ENCODE peak calls at places on chromosome 6, in eight cellular contexts. Y is heart right ventricle, G is SK-N-SH, V is astrocyte, Q is A673, R is psoas muscle, H is hepatocyte, B is DND-41. E is an unnamed sample.
A peak's percentile ranks its signal among the peaks of the same experiment; 100 is the strongest.

GRCh38 chr6:81265106-81265505 is 487.4 kb downstream of the TENT5A start:
- DNase-seq in Y (no peak), G (no peak), V (peak; percentile 39), Q (no peak), R (peak; percentile 57), H (peak; percentile 10), B (no peak), E (no peak)

GRCh38 chr6:111559193-111560097 is 46.2 kb downstream of the TRAF3IP2 start:
- DNase-seq in Y (no peak), G (no peak), V (no peak), Q (no peak), R (peak; percentile 35), H (no peak), B (peak; percentile 93), E (no peak)

GRCh38 chr6:159718634-159719033 is 8.7 kb upstream of the WTAP start:
- DNase-seq in Y (no peak), G (no peak), V (no peak), Q (no peak), R (no peak), H (no peak), B (no peak), E (no peak)

GRCh38 chr6:161439093-161439492 is 165.2 kb upstream of the AGPAT4 start:
- DNase-seq in Y (peak; percentile 88), G (no peak), V (peak; percentile 97), Q (peak; percentile 48), R (peak; percentile 74), H (no peak), B (no peak), E (no peak)

GRCh38 chr6:131923356-131923755 is 27.8 kb downstream of the CCN2 start:
- DNase-seq in Y (peak; percentile 32), G (peak; percentile 37), V (peak; percentile 32), Q (peak; percentile 74), R (peak; percentile 27), H (peak; percentile 78), B (peak; percentile 52), E (peak; percentile 82)

GRCh38 chr6:163641706-163642105 is 227.2 kb downstream of the QKI start:
- DNase-seq in Y (no peak), G (no peak), V (no peak), Q (no peak), R (no peak), H (no peak), B (no peak), E (no peak)

GRCh38 chr6:119147101-119148053 is 68.9 kb upstream of the FAM184A start:
- DNase-seq in Y (peak; percentile 30), G (no peak), V (peak; percentile 97), Q (peak; percentile 67), R (peak; percentile 60), H (peak; percentile 86), B (no peak), E (no peak)

GRCh38 chr6:28742668-28743270 is 181.0 kb downstream of the TRIM27 start:
- DNase-seq in Y (no peak), G (no peak), V (peak; percentile 30), Q (peak; percentile 90), R (no peak), H (peak; percentile 16), B (no peak), E (no peak)

GRCh38 chr6:47083586-47084047 is 41.5 kb upstream of the ADGRF1 start:
- DNase-seq in Y (peak; percentile 91), G (peak; percentile 73), V (peak; percentile 94), Q (peak; percentile 85), R (peak; percentile 86), H (peak; percentile 86), B (no peak), E (no peak)

GRCh38 chr6:56856036-56856580 is 98.8 kb upstream of the BEND6 start:
- DNase-seq in Y (peak; percentile 35), G (no peak), V (peak; percentile 39), Q (peak; percentile 84), R (no peak), H (no peak), B (no peak), E (no peak)

GRCh38 chr6:40398810-40399477 is 188.2 kb downstream of the LRFN2 start:
- DNase-seq in Y (no peak), G (no peak), V (no peak), Q (no peak), R (no peak), H (no peak), B (no peak), E (peak; percentile 41)

GRCh38 chr6:137494281-137494966 is at the start of gene OLIG3:
- DNase-seq in Y (no peak), G (no peak), V (no peak), Q (no peak), R (no peak), H (no peak), B (peak; percentile 67), E (no peak)

GRCh38 chr6:26743941-26744699 is 84.6 kb upstream of the ZNF322 start:
- DNase-seq in Y (no peak), G (peak; percentile 10), V (no peak), Q (no peak), R (no peak), H (no peak), B (no peak), E (no peak)

GRCh38 chr6:47071681-47072080 is 29.5 kb upstream of the ADGRF1 start:
- DNase-seq in Y (no peak), G (no peak), V (no peak), Q (no peak), R (no peak), H (no peak), B (no peak), E (no peak)

GRCh38 chr6:133621751-133622150 is 267.2 kb upstream of the TCF21 start:
- DNase-seq in Y (no peak), G (no peak), V (peak; percentile 21), Q (no peak), R (no peak), H (no peak), B (no peak), E (no peak)

GRCh38 chr6:157317129-157317814 is 6.0 kb downstream of the TMEM242 start:
- DNase-seq in Y (peak; percentile 71), G (no peak), V (peak; percentile 81), Q (peak; percentile 70), R (peak; percentile 85), H (peak; percentile 36), B (no peak), E (no peak)

GRCh38 chr6:108361312-108361932 is 66.6 kb downstream of the AFG1L start:
- DNase-seq in Y (no peak), G (no peak), V (no peak), Q (no peak), R (no peak), H (no peak), B (no peak), E (no peak)

GRCh38 chr6:166318649-166319600 is 10.7 kb upstream of the PRR18 start:
- DNase-seq in Y (peak; percentile 41), G (peak; percentile 35), V (no peak), Q (no peak), R (no peak), H (no peak), B (no peak), E (no peak)

GRCh38 chr6:48736486-48737206 is 625.6 kb upstream of the PTCHD4 start:
- DNase-seq in Y (no peak), G (peak; percentile 3), V (peak; percentile 89), Q (peak; percentile 3), R (no peak), H (no peak), B (no peak), E (no peak)

GRCh38 chr6:83265384-83265783 is 72.2 kb downstream of the RWDD2A start:
- DNase-seq in Y (no peak), G (no peak), V (peak; percentile 69), Q (no peak), R (no peak), H (no peak), B (no peak), E (no peak)

GRCh38 chr6:20946037-20946436 is 411.8 kb downstream of the CDKAL1 start:
- DNase-seq in Y (no peak), G (no peak), V (peak; percentile 69), Q (peak; percentile 4), R (no peak), H (no peak), B (peak; percentile 22), E (no peak)

GRCh38 chr6:17165383-17165782 is 63.5 kb downstream of the STMND1 start:
- DNase-seq in Y (no peak), G (no peak), V (peak; percentile 78), Q (no peak), R (no peak), H (no peak), B (no peak), E (no peak)
- H3K4me1 ChIP-seq in Y (no peaks in the 10 kb centered on the region), G (peaks cover 7% of the 10 kb centered on the region), V (no peaks in the 10 kb centered on the region), Q (no peaks in the 10 kb centered on the region), R (peaks cover 17% of the 10 kb centered on the region), H (no peaks in the 10 kb centered on the region), B (no peaks in the 10 kb centered on the region), E (no peaks in the 10 kb centered on the region)

GRCh38 chr6:170088349-170088951 is 202.4 kb downstream of the DLL1 start:
- DNase-seq in Y (no peak), G (no peak), V (no peak), Q (no peak), R (no peak), H (no peak), B (no peak), E (no peak)
- H3K9me3 ChIP-seq in Y (no peaks in the 10 kb centered on the region), G (no peaks in the 10 kb centered on the region), V (peaks cover 2% of the 10 kb centered on the region), Q (no peaks in the 10 kb centered on the region), R (no peaks in the 10 kb centered on the region), H (no peaks in the 10 kb centered on the region), B (no peaks in the 10 kb centered on the region), E (no peaks in the 10 kb centered on the region)

GRCh38 chr6:72850040-72850439 is 228.2 kb downstream of the KCNQ5 start:
- DNase-seq in Y (no peak), G (no peak), V (no peak), Q (no peak), R (no peak), H (no peak), B (no peak), E (no peak)
- H3K4me1 ChIP-seq in Y (no peaks in the 10 kb centered on the region), G (peaks cover 14% of the 10 kb centered on the region), V (no peaks in the 10 kb centered on the region), Q (no peaks in the 10 kb centered on the region), R (peaks cover 13% of the 10 kb centered on the region), H (no peaks in the 10 kb centered on the region), B (no peaks in the 10 kb centered on the region), E (no peaks in the 10 kb centered on the region)

DNA sequence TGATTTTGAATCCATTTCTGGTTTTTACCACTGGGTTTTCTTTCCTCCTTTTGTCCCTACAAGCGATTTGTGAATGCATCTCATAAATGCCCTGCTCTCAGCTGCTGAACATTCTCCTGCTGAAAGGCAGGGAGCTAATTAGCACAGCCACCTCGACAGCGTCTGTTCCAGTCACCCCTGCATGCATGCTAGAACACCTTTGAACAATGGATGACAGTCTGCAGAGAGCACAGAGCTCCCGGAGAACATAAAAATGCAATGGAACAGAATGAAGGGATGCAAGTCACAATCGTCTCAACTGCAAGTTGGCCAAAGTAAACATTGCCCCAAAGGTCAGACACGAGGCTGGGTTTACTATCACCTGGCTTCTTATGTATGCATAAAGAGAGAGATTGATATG is 105.8 kb downstream of the SLC35B3 start:
- DNase-seq in Y (no peak), G (no peak), V (no peak), Q (no peak), R (no peak), H (no peak), B (no peak), E (no peak)
- H3K9me3 ChIP-seq in Y (no peaks in the 10 kb centered on the region), G (no peaks in the 10 kb centered on the region), V (no peaks in the 10 kb centered on the region), Q (no peaks in the 10 kb centered on the region), R (no peaks in the 10 kb centered on the region), H (no peaks in the 10 kb centered on the region), B (no peaks in the 10 kb centered on the region), E (no peaks in the 10 kb centered on the region)

DNA sequence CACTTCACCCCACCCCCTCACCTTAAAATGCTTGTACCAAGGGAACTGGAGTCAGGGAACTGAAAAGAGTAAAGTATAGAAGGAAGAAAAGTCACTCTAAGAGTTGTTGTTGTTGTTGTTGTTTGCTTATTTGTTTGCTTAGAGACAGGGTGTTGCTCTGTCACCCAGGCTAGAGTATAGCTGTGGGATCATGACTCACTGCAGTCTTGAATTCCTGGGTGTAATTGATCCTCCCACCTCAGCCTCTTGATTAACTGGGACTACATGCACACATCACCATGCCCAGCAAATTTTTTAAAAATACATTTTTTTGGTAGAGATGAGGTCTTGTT is 681.6 kb upstream of the GJE1 start:
- DNase-seq in Y (no peak), G (no peak), V (no peak), Q (no peak), R (no peak), H (no peak), B (no peak), E (no peak)
- H3K4me1 ChIP-seq in Y (no peaks in the 10 kb centered on the region), G (peaks cover 12% of the 10 kb centered on the region), V (peaks cover 17% of the 10 kb centered on the region), Q (no peaks in the 10 kb centered on the region), R (no peaks in the 10 kb centered on the region), H (no peaks in the 10 kb centered on the region), B (no peaks in the 10 kb centered on the region), E (peaks cover 2% of the 10 kb centered on the region)